ENCODE peak calls at places on chromosomes 16 and 17, in five cellular contexts. F is left ventricle myocardium superior, X is NCI-H2171, N is non-pigmented ciliary epithelial cell, V is A549. P is an unnamed sample.

GRCh38 chr16:28090646-28091377 is 27.3 kb upstream of the GSG1L start:
- DNase-seq in F (no peak), X (no peak), N (no peak), V (no peak), P (no peak)

GRCh38 chr17:62724398-62725146 is 83.5 kb downstream of the MARCHF10 start:
- DNase-seq in F (no peak), X (peak), N (no peak), V (no peak), P (no peak)

GRCh38 chr16:12419151-12419550 is 384.5 kb downstream of the CPPED1 start:
- DNase-seq in F (no peak), X (no peak), N (no peak), V (no peak), P (no peak)

GRCh38 chr16:81266680-81267095 is 28.2 kb downstream of the BCO1 start:
- DNase-seq in F (no peak), X (peak), N (no peak), V (no peak), P (no peak)

GRCh38 chr17:64063766-64064224 is 43.4 kb upstream of the ICAM2 start:
- DNase-seq in F (peak), X (no peak), N (no peak), V (peak), P (peak)

GRCh38 chr16:54957403-54957802 is 26.7 kb downstream of the IRX5 start:
- DNase-seq in F (no peak), X (peak), N (no peak), V (peak), P (no peak)

GRCh38 chr16:75289189-75289588 is 37.8 kb upstream of the BCAR1 start:
- DNase-seq in F (no peak), X (no peak), N (no peak), V (no peak), P (no peak)

GRCh38 chr17:68255731-68256538 is 8.1 kb downstream of the AMZ2 start:
- DNase-seq in F (no peak), X (no peak), N (no peak), V (no peak), P (no peak)

GRCh38 chr17:56897646-56898424 is 16.0 kb downstream of the TRIM25 start:
- DNase-seq in F (no peak), X (no peak), N (no peak), V (no peak), P (no peak)

GRCh38 chr17:45413498-45413923 is 19.2 kb downstream of the ARHGAP27 start:
- DNase-seq in F (peak), X (no peak), N (no peak), V (no peak), P (peak)

GRCh38 chr17:3843935-3844516 is 2.0 kb downstream of the NCBP3 start:
- DNase-seq in F (no peak), X (peak), N (no peak), V (peak), P (no peak)

GRCh38 chr16:14307623-14308356 is 236.7 kb downstream of the MRTFB start:
- DNase-seq in F (peak), X (no peak), N (no peak), V (no peak), P (no peak)

GRCh38 chr17:62043140-62043539 is 21.9 kb downstream of the MED13 start:
- DNase-seq in F (no peak), X (no peak), N (no peak), V (no peak), P (no peak)

GRCh38 chr16:72246423-72246822 is 74.5 kb upstream of the PMFBP1 start:
- DNase-seq in F (no peak), X (no peak), N (no peak), V (no peak), P (no peak)